ENCODE peak calls at places on chromosomes 4 and X, in seven cellular contexts. O is prostate gland, U is epithelial cell of esophagus, D is left ventricle myocardium inferior, I is choroid plexus epithelial cell, T is transverse colon, B is A549. P is an unnamed sample.

GRCh38 chr4:81314897-81315470 is 100.0 kb upstream of the PRKG2 start:
- DNase-seq in D (no peak), I (peak; percentile 18), T (no peak), U (peak; percentile 13), B (no peak), O (no peak), P (no peak)

GRCh38 chrX:71919436-71919835 is 8.8 kb downstream of the NHSL2 start:
- DNase-seq in B (no peak), T (no peak), I (peak; percentile 19), D (no peak), U (no peak), O (no peak), P (no peak)

GRCh38 chr4:169342906-169343560 is 72.3 kb upstream of the SH3RF1 start:
- DNase-seq in O (no peak), D (no peak), U (peak; percentile 30), B (no peak), I (no peak), T (no peak), P (no peak)

GRCh38 chr4:99945718-99946345 is 586 bp downstream of the DNAJB14 start:
- DNase-seq in O (no peak), I (peak; percentile 43), T (no peak), B (no peak), D (no peak), U (peak; percentile 35), P (no peak)

GRCh38 chr4:34182346-34182745 is 2062.0 kb downstream of the ARAP2 start:
- DNase-seq in B (no peak), U (no peak), I (peak; percentile 73), T (no peak), O (no peak), D (no peak), P (no peak)

GRCh38 chrX:39759526-39760224 is 338.1 kb downstream of the BCOR start:
- DNase-seq in B (peak; percentile 45), D (peak; percentile 23), U (peak; percentile 25), O (peak; percentile 44), I (peak; percentile 92), T (no peak), P (no peak)

GRCh38 chr4:143234153-143234552 is 49.4 kb downstream of the USP38 start:
- DNase-seq in T (no peak), U (no peak), I (no peak), D (no peak), B (no peak), O (no peak), P (no peak)

GRCh38 chr4:7815562-7815961 is 124.1 kb downstream of the AFAP1 start:
- DNase-seq in T (no peak), D (no peak), I (peak; percentile 91), O (no peak), B (no peak), U (peak; percentile 69), P (no peak)

GRCh38 chrX:119512145-119512800 is 44.0 kb downstream of the SLC25A5 start:
- DNase-seq in O (peak; percentile 60), B (peak; percentile 84), D (peak; percentile 29), I (peak; percentile 81), U (peak; percentile 74), T (peak; percentile 70), P (peak; percentile 21)

GRCh38 chr4:40247350-40247749 is 50.5 kb downstream of the RHOH start:
- DNase-seq in B (no peak), U (no peak), I (no peak), O (no peak), D (no peak), T (peak; percentile 35), P (no peak)

GRCh38 chr4:69689530-69690111 is 36.6 kb upstream of the UGT2A1 start:
- DNase-seq in O (peak; percentile 7), T (no peak), B (no peak), D (no peak), U (peak; percentile 50), I (peak; percentile 72), P (peak; percentile 17)

GRCh38 chrX:131854586-131854985 is 168.5 kb upstream of the STK26 start:
- DNase-seq in U (peak; percentile 27), O (no peak), I (peak; percentile 4), B (no peak), D (no peak), T (no peak), P (no peak)
- TF ChIP-seq CTCF in U (peak; percentile 15), O (peak; percentile 28), I (no peak), B (peak; percentile 30), D (no peak), T (no peak), P (no peak)

GRCh38 chrX:10254746-10255145 is 98.0 kb downstream of the CLCN4 start:
- DNase-seq in D (no peak), U (peak; percentile 52), B (peak; percentile 20), T (no peak), I (peak; percentile 18), O (peak; percentile 4), P (no peak)
- H3K4me3 ChIP-seq in D (no peak overlapping the region), U (no peak overlapping the region), B (no peak overlapping the region), T (no peak overlapping the region), I (no peak overlapping the region), O (no peak overlapping the region), P (no peak overlapping the region)

DNA sequence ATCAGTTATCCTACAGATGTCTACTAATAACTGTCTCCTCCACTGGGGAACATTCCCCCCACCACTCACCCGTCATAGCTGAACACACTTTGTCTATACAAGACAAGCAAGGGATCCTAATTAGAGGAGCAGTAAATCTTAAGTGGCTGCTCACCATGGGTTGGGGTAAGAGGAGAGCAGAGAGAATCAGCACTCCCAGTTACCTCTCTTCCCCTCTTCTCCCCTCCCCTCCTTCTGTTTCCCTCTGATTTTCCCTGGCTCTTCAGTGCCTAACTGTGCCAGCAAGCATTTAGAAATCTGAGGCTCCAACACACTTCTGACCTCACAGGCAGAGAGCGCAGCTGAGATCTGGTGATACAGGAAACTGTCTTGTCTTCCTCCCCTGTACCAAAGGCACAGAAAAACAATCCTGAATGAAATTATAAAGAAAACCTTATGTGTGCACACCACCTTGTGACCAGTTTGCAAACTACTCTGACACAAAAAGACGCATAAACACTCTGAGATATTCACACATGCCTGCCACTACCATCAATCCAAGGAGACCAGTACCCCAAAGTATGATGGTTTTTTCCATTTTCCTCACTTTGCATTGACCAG is 82.5 kb upstream of the SMIM10 start:
- DNase-seq in B (no peak), O (no peak), I (peak; percentile 71), T (no peak), U (no peak), D (no peak), P (no peak)
- TF ChIP-seq CTCF in B (peak; percentile 19), O (no peak), I (peak; percentile 39), T (no peak), U (no peak), D (no peak), P (no peak)

DNA sequence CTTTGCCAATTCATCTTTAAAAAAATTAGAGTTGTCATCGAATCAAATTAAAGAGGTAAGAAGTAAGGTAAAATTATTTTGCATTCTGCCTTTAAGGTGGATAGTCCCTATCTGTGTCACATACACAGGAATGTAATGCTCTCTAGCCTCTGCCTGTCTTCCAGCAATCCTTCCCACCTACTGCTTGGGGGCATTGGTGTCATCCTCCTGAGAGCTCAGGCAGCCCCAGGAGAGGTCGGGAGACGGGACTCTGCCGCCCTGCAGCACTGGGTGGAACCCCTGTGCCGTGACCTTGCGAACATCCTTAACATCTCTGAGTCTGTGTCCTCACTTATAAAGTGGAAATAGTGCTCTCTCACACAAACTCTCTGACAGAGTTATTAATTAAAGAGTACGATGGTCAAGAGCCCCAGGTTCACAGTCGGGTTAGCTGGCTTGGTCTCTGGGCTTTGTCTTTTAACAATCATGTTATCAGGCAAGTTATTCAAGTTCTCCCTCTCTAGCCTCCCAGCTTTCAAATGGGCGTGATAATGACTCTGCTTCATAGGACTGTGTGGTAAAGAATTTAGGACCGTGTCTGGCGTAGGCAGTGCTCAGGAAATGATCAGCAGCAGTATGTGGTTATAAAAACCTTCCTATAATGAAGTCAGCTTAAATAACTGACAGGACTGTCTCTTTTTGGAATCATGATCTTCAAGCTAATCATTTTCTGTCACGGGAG is 10.2 kb downstream of the TLR3 start:
- DNase-seq in T (no peak), I (peak; percentile 20), U (peak; percentile 63), D (no peak), O (peak; percentile 44), B (no peak), P (no peak)
- H3K4me3 ChIP-seq in T (no peak overlapping the region), I (no peak overlapping the region), U (no peak overlapping the region), D (no peak overlapping the region), O (no peak overlapping the region), B (no peak overlapping the region), P (no peak overlapping the region)

GRCh38 chrX:67524950-67525691 is 18.7 kb upstream of the AR start:
- DNase-seq in D (no peak), O (no peak), B (no peak), U (no peak), I (no peak), T (no peak), P (no peak)

GRCh38 chrX:67520671-67521070 is 23.1 kb upstream of the AR start:
- DNase-seq in B (no peak), O (no peak), I (no peak), U (no peak), D (no peak), T (no peak), P (no peak)

GRCh38 chrX:67523002-67523711 is 20.7 kb upstream of the AR start:
- DNase-seq in I (no peak), T (no peak), O (no peak), D (no peak), B (no peak), U (no peak), P (no peak)

GRCh38 chrX:67523932-67524331 is 19.9 kb upstream of the AR start:
- DNase-seq in U (no peak), I (no peak), T (no peak), D (no peak), O (no peak), B (no peak), P (no peak)

DNA sequence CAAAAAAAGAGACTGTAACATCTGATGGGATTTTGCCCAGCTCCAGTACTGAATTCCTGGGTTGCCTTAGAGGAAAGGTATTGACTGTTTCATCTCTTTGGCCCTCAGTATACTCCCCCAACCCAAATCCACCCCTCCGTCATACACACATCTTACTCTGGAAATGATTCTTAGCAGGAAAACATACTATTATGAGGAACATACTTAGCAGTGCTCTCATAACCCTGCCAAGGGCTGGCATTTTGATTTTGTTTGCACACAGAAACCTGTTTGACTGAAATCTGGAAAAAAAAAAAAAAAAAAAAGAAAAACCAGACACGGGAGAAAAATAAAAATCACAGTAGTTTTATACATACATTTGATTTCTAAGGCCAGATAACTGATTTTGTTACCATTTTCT is 19.4 kb upstream of the AR start:
- DNase-seq in T (no peak), B (no peak), I (no peak), O (peak; percentile 32), U (no peak), D (no peak), P (no peak)
- TF ChIP-seq CTCF in T (no peak), B (no peak), I (no peak), O (no peak), U (no peak), D (no peak), P (no peak)

P was measured in HFF-Myc.